ENCODE peak calls at places on chromosomes 5 and 9, in seven cellular contexts. Z is psoas muscle; V is NT2/D1; F is CD4-positive, CD25-positive, alpha-beta regulatory T cell; B is mucosa of descending colon; T is neuronal stem cell; A is tibial nerve. P is an unnamed sample. For H3K4me1, the result is how much of the 10 kb centered on the place peaks cover.

GRCh38 chr5:172171118-172171775 is 16.8 kb downstream of the STK10 start:
- DNase-seq in Z (no peak), V (no peak), F (no peak), B (no peak), T (peak), A (no peak), P (peak)

GRCh38 chr9:92973700-92974099 is 26.4 kb downstream of the FGD3 start:
- DNase-seq in Z (no peak), V (no peak), F (no peak), B (no peak), T (no peak), A (no peak), P (no peak)

GRCh38 chr9:35500130-35500748 is 10.3 kb downstream of the RUSC2 start:
- DNase-seq in Z (no peak), V (no peak), F (no peak), B (no peak), T (no peak), A (no peak), P (no peak)

GRCh38 chr9:132987021-132987620 is 8.6 kb downstream of the GFI1B start:
- DNase-seq in Z (no peak), V (no peak), F (no peak), B (no peak), T (no peak), A (no peak), P (no peak)

GRCh38 chr5:59732301-59732700 is 161.2 kb downstream of the PDE4D start:
- DNase-seq in Z (no peak), V (no peak), F (no peak), B (no peak), T (no peak), A (no peak), P (no peak)

GRCh38 chr9:136051568-136052432 is 43.3 kb downstream of the NACC2 start:
- DNase-seq in Z (no peak), V (peak), F (no peak), B (peak), T (peak), A (peak), P (peak)

GRCh38 chr5:27682600-27682999 is 644.2 kb upstream of the CDH9 start:
- DNase-seq in Z (no peak), V (peak), F (no peak), B (no peak), T (no peak), A (no peak), P (peak)

GRCh38 chr5:95022967-95023695 is 261.8 kb downstream of the MCTP1 start:
- DNase-seq in Z (no peak), V (no peak), F (peak), B (no peak), T (no peak), A (no peak), P (no peak)

GRCh38 chr5:17487180-17487512 is 10.9 kb upstream of the TAF11L2 start:
- DNase-seq in Z (no peak), V (no peak), F (no peak), B (no peak), T (no peak), A (no peak), P (no peak)

GRCh38 chr9:102106446-102106845 is 368.0 kb upstream of the GRIN3A start:
- DNase-seq in Z (no peak), V (no peak), F (no peak), B (no peak), T (no peak), A (no peak), P (no peak)

GRCh38 chr9:136807281-136808074 is at the start of gene RABL6:
- DNase-seq in Z (peak), V (no peak), F (peak), B (peak), T (peak), A (peak), P (peak)

GRCh38 chr5:72559866-72560766 is 52.9 kb upstream of the ZNF366 start:
- DNase-seq in Z (no peak), V (peak), F (no peak), B (no peak), T (no peak), A (no peak), P (no peak)

GRCh38 chr9:10268500-10269485 is 344.0 kb downstream of the PTPRD start:
- DNase-seq in Z (no peak), V (peak), F (no peak), B (no peak), T (peak), A (no peak), P (peak)

GRCh38 chr9:96514108-96514824 is 64.3 kb downstream of the HABP4 start:
- DNase-seq in Z (no peak), V (no peak), F (no peak), B (no peak), T (no peak), A (no peak), P (no peak)

GRCh38 chr5:19959830-19960384 is 28.1 kb downstream of the CDH18 start:
- DNase-seq in Z (no peak), V (no peak), F (no peak), B (no peak), T (no peak), A (no peak), P (no peak)

GRCh38 chr9:91034976-91035824 is 233.6 kb downstream of the SYK start:
- DNase-seq in Z (no peak), V (no peak), F (no peak), B (no peak), T (no peak), A (no peak), P (no peak)

GRCh38 chr5:179122411-179123108 is 62.4 kb downstream of the ZNF354C start:
- DNase-seq in Z (no peak), V (no peak), F (no peak), B (no peak), T (no peak), A (no peak), P (no peak)

GRCh38 chr5:72459089-72459661 is 48.0 kb downstream of the ZNF366 start:
- DNase-seq in Z (no peak), V (no peak), F (no peak), B (no peak), T (no peak), A (no peak), P (no peak)

GRCh38 chr9:73845954-73846690 is 651.0 kb upstream of the RORB start:
- DNase-seq in Z (no peak), V (peak), F (no peak), B (no peak), T (peak), A (no peak), P (no peak)

GRCh38 chr5:56523779-56524178 is 290.6 kb upstream of the ANKRD55 start:
- DNase-seq in Z (no peak), V (no peak), F (no peak), B (no peak), T (no peak), A (no peak), P (no peak)

GRCh38 chr9:137341227-137341626 is 39.2 kb upstream of the NRARP start:
- DNase-seq in Z (no peak), V (no peak), F (no peak), B (no peak), T (no peak), A (no peak), P (no peak)

GRCh38 chr9:107487521-107488399 is 1.8 kb downstream of the KLF4 start:
- DNase-seq in Z (peak), V (no peak), F (peak), B (peak), T (peak), A (peak), P (no peak)

GRCh38 chr5:143174714-143175398 is 228.6 kb downstream of the NR3C1 start:
- DNase-seq in Z (no peak), V (no peak), F (no peak), B (no peak), T (no peak), A (no peak), P (no peak)

GRCh38 chr5:154860123-154860522 is 1.7 kb downstream of the CNOT8 start:
- DNase-seq in Z (peak), V (no peak), F (peak), B (no peak), T (no peak), A (no peak), P (peak)

GRCh38 chr5:77852514-77853352 is 76.6 kb upstream of the TBCA start:
- DNase-seq in Z (peak), V (peak), F (peak), B (no peak), T (peak), A (no peak), P (peak)

GRCh38 chr9:113682297-113682771 is 193.8 kb upstream of the ZNF618 start:
- DNase-seq in Z (peak), V (peak), F (peak), B (peak), T (peak), A (peak), P (peak)

GRCh38 chr9:93125331-93125894 is 8.6 kb downstream of the NINJ1 start:
- DNase-seq in Z (no peak), V (no peak), F (no peak), B (peak), T (no peak), A (peak), P (no peak)

GRCh38 chr9:131419029-131419614 is 25.2 kb downstream of the PRRC2B start:
- DNase-seq in Z (no peak), V (no peak), F (peak), B (no peak), T (no peak), A (no peak), P (no peak)

GRCh38 chr5:62143268-62144229 is 162.5 kb upstream of the KIF2A start:
- DNase-seq in Z (no peak), V (peak), F (peak), B (no peak), T (peak), A (no peak), P (peak)

GRCh38 chr5:14444161-14444560 is 137.4 kb upstream of the OTULINL start:
- DNase-seq in Z (no peak), V (no peak), F (no peak), B (no peak), T (no peak), A (no peak), P (no peak)
- H3K4me1 ChIP-seq in Z (under half), V (under half), F (under half), B (under half), T (under half), A (half or more), P (under half)

GRCh38 chr9:126521089-126521488 is 92.6 kb upstream of the LMX1B start:
- DNase-seq in Z (no peak), V (no peak), F (no peak), B (no peak), T (no peak), A (no peak), P (no peak)
- H3K4me3 ChIP-seq in Z (peak), V (no peak), F (no peak), B (no peak), T (peak), A (no peak), P (no peak)

GRCh38 chr9:99127372-99128132 is 22.6 kb downstream of the TGFBR1 start:
- DNase-seq in Z (no peak), V (no peak), F (peak), B (no peak), T (no peak), A (no peak), P (no peak)
- H3K4me1 ChIP-seq in Z (half or more), V (under half), F (under half), B (under half), T (under half), A (under half), P (under half)

GRCh38 chr9:88533951-88534455 is 975 bp upstream of the NXNL2 start:
- DNase-seq in Z (peak), V (peak), F (peak), B (peak), T (peak), A (no peak), P (peak)
- H3K4me3 ChIP-seq in Z (peak), V (peak), F (no peak), B (no peak), T (no peak), A (peak), P (peak)

GRCh38 chr5:124658867-124659557 is 87.4 kb downstream of the ZNF608 start:
- DNase-seq in Z (no peak), V (no peak), F (no peak), B (no peak), T (no peak), A (no peak), P (no peak)
- H3K4me1 ChIP-seq in Z (half or more), V (under half), F (under half), B (half or more), T (half or more), A (half or more), P (half or more)

DNA sequence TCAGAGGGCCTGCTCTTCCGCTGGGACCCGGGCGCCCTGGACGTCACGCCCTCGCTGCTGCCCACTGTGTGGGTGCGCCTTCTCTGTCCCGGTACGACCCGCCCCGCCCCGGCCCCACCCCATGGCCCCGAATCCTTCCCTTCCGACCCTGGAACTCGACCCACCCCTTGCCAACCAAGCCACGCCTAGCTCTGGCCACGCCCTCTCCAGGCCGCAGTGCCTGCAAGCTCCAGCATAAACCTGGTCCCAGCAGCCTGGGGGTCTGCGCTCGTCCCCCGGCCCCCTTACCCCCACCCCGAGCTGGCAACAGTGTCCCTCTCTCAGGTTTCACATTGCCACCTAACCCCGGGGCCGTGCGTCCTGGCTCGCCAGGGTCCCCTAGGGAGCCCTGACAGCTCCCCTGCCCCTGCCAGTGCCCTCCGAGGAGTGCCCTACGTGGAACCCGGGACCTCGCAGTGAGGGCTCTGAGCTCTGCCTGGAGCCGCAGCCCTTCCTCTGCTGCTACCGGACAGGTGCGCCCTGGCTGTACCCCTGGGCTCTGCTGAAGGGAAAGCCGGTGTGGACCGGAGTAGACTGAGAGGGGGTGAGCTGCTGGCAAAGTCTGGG is 3.4 kb downstream of the ADGRD2 start:
- DNase-seq in Z (no peak), V (no peak), F (no peak), B (peak), T (no peak), A (no peak), P (peak)
- H3K4me3 ChIP-seq in Z (peak), V (peak), F (no peak), B (no peak), T (no peak), A (no peak), P (peak)

GRCh38 chr9:111913159-111913558 is 16.5 kb downstream of the UGCG start:
- DNase-seq in Z (no peak), V (no peak), F (peak), B (no peak), T (no peak), A (no peak), P (no peak)
- H3K4me1 ChIP-seq in Z (under half), V (under half), F (half or more), B (under half), T (under half), A (half or more), P (under half)

P was measured in HAP-1.